ENCODE peak calls at places on chromosomes 4 and X, in six cellular contexts. W is fibroblast of gingiva, Q is NCI-H1105, A is choroid plexus epithelial cell, R is posterior vena cava, E is GM12892. C is an unnamed sample.

GRCh38 chr4:110129544-110129943 is 68.9 kb downstream of the ELOVL6 start:
- DNase-seq in E (no peak), A (no peak), Q (no peak), R (no peak), W (no peak), C (no peak)

GRCh38 chrX:130376077-130376476 is 9.4 kb downstream of the GPR119 start:
- DNase-seq in R (no peak), E (no peak), W (no peak), A (no peak), Q (no peak), C (no peak)

GRCh38 chr4:88908003-88908402 is 149.0 kb downstream of the FAM13A start:
- DNase-seq in E (no peak), Q (no peak), A (peak), R (no peak), W (peak), C (peak)

GRCh38 chr4:184645904-184646610 is 3.2 kb downstream of the CASP3 start:
- DNase-seq in Q (no peak), R (no peak), A (no peak), E (no peak), W (no peak), C (no peak)

GRCh38 chrX:3962511-3963350 is 249.3 kb upstream of the PRKX start:
- DNase-seq in A (peak), E (no peak), R (no peak), W (peak), Q (no peak), C (peak)

GRCh38 chrX:47133493-47133892 is 11.0 kb downstream of the NDUFB11 start:
- DNase-seq in R (no peak), A (no peak), E (no peak), W (no peak), Q (no peak), C (no peak)

GRCh38 chrX:19897087-19897486 is 9.7 kb upstream of the SH3KBP1 start:
- DNase-seq in W (no peak), Q (no peak), A (no peak), R (no peak), E (no peak), C (no peak)

GRCh38 chrX:133402042-133402453 is 13.2 kb downstream of the GPC4 start:
- DNase-seq in A (peak), W (peak), Q (no peak), R (no peak), E (no peak), C (peak)

GRCh38 chrX:108737754-108738153 is 1.4 kb upstream of the IRS4 start:
- DNase-seq in W (no peak), Q (no peak), A (no peak), R (no peak), E (no peak), C (no peak)

GRCh38 chr4:4343038-4343437 is 43.9 kb upstream of the NSG1 start:
- DNase-seq in E (no peak), R (peak), W (no peak), Q (no peak), A (no peak), C (no peak)